ENCODE peak calls at places on chromosomes 13 and 19, in nine cellular contexts. C is cardiac fibroblast, K is AG04450, R is upper lobe of left lung, S is left ventricle myocardium inferior, T is heart right ventricle, D is nephron progenitor cell, I is RWPE2, P is endothelial cell. E is an unnamed sample.

GRCh38 chr19:14473073-14473790 is 1.9 kb downstream of the PTGER1 start:
- DNase-seq in D (no peak), S (no peak), R (peak; percentile 88), T (no peak), I (no peak), P (no peak), C (no peak), K (no peak), E (no peak)

GRCh38 chr19:49930483-49931011 is 1.2 kb upstream of the NUP62 start:
- DNase-seq in K (no peak), P (peak; percentile 9), R (no peak), C (peak; percentile 57), S (peak; percentile 34), D (peak; percentile 29), I (no peak), T (peak; percentile 49), E (no peak)

GRCh38 chr13:77305276-77305675 is 21.6 kb downstream of the MYCBP2 start:
- DNase-seq in D (no peak), C (peak; percentile 57), I (no peak), T (no peak), R (no peak), K (no peak), P (no peak), S (no peak), E (no peak)

GRCh38 chr13:30318026-30318425 is 10.7 kb upstream of the KATNAL1 start:
- DNase-seq in K (no peak), T (no peak), R (no peak), S (no peak), C (no peak), P (no peak), D (no peak), I (no peak), E (no peak)

GRCh38 chr19:46320559-46320958 is 23.7 kb downstream of the HIF3A start:
- DNase-seq in C (no peak), P (no peak), R (no peak), K (no peak), S (no peak), T (no peak), D (no peak), I (no peak), E (no peak)

GRCh38 chr19:3178377-3178972 is at the start of gene S1PR4:
- DNase-seq in C (no peak), T (no peak), S (no peak), R (no peak), D (no peak), I (no peak), P (no peak), K (no peak), E (peak; percentile 91)

GRCh38 chr19:35856546-35857149 is at the start of gene KIRREL2:
- DNase-seq in I (no peak), P (peak; percentile 52), S (no peak), D (peak; percentile 85), R (peak; percentile 88), C (no peak), T (no peak), K (no peak), E (no peak)

GRCh38 chr19:18588611-18589379 is at the start of gene REX1BD:
- DNase-seq in P (peak; percentile 85), C (peak; percentile 77), R (peak; percentile 95), I (peak; percentile 83), D (peak; percentile 90), S (peak; percentile 87), K (no peak), T (peak; percentile 89), E (no peak)

GRCh38 chr13:44191504-44192171 is 182.0 kb upstream of the SERP2 start:
- DNase-seq in T (no peak), C (peak; percentile 85), D (peak; percentile 10), K (no peak), S (no peak), P (peak; percentile 46), R (no peak), I (no peak), E (no peak)

GRCh38 chr19:752652-753517 is 2.0 kb downstream of the MISP start:
- DNase-seq in C (peak; percentile 92), I (peak; percentile 96), K (peak; percentile 69), S (no peak), T (no peak), R (peak; percentile 85), D (peak; percentile 37), P (no peak), E (no peak)

GRCh38 chr19:703651-704446 is 4.9 kb upstream of the PALM start:
- DNase-seq in T (peak; percentile 88), C (peak; percentile 51), K (no peak), R (peak; percentile 97), S (peak; percentile 77), P (peak; percentile 66), D (peak; percentile 95), I (no peak), E (no peak)

GRCh38 chr13:32669030-32669646 is 82.9 kb downstream of the PDS5B start:
- DNase-seq in C (peak; percentile 73), P (peak; percentile 18), S (no peak), T (no peak), K (no peak), D (no peak), R (no peak), I (no peak), E (no peak)

DNA sequence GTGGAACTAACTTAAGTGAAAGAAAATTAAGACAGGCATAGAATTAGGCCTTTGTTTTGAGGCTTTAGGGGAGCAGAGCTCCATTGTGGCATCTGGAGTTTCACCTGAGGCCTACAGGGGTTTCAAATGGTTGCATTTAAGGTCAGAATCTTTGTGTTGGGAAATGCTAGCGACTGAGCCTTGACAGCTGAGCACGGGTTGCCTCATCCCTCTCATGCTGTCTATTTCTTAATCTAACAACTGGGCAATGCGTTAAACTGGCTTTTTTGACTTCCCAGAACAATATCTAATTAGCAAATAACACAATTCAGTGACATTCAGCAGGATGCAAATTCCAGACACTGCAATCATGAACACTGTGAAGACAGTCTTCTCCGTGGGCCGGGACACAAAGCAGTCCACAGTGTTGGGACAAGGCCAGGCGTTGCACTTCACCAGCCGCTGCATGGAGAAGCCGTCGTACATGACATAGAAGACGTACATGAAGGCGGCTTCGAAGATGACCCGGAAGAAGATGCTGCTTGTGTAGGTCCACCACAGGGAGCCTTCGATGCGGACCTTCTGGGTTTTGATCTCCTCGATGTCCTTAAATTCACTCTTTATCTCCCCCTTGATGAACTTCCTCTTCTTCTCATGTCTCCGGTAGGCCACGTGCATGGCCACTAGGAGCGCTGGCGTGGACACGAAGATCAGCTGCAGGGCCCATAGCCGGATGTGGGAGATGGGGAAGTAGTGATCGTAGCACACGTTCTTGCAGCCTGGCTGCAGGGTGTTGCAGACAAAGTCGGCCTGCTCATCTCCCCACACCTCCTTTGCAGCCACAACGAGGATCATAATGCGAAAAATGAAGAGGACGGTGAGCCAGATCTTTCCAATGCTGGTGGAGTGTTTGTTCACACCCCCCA is 3.8 kb downstream of the GJB2 start:
- DNase-seq in C (no peak), P (no peak), R (no peak), I (no peak), S (no peak), D (no peak), T (no peak), K (no peak), E (no peak)
- TF ChIP-seq CTCF in C (no peak), P (peak; percentile 37), R (no peak), I (no peak), S (no peak), D (peak; percentile 9), T (no peak), K (peak; percentile 20), E (peak; percentile 30)

GRCh38 chr13:81927347-81927746 is 1586.4 kb upstream of the SPRY2 start:
- DNase-seq in D (no peak), T (no peak), K (no peak), R (no peak), C (no peak), P (no peak), S (no peak), I (no peak), E (no peak)

DNA sequence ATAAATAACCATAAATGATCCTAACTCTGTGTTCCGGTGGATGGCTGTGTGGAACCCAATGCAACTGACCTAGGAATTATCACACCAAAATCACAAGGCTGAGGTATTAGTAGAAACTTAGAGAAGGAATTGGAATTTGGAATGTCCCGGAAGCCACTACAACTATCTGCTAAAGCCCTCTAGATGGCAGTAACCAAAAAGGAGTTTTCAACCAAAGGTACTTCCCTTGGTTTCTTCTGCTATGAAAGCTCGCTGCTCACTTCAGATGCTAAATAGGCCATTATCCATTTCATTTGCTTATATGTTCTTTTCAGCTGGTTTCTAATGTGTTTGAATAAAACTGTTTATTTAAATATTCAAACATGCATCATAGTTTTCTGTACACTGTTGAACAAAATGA is 1589.1 kb upstream of the SPRY2 start:
- DNase-seq in K (no peak), C (peak; percentile 5), P (no peak), I (no peak), R (no peak), S (no peak), T (no peak), D (no peak), E (no peak)
- TF ChIP-seq CTCF in K (no peak), C (no peak), P (no peak), I (peak; percentile 63), R (no peak), S (peak; percentile 15), T (peak; percentile 37), D (peak; percentile 54), E (peak; percentile 80)

GRCh38 chr13:41426047-41426446 is 31.3 kb upstream of the RGCC start:
- DNase-seq in K (no peak), R (peak; percentile 51), C (no peak), D (no peak), T (no peak), S (no peak), I (no peak), P (no peak), E (no peak)

GRCh38 chr13:41427700-41428099 is 29.6 kb upstream of the RGCC start:
- DNase-seq in I (no peak), S (no peak), C (no peak), R (no peak), K (no peak), T (no peak), P (no peak), D (no peak), E (no peak)

DNA sequence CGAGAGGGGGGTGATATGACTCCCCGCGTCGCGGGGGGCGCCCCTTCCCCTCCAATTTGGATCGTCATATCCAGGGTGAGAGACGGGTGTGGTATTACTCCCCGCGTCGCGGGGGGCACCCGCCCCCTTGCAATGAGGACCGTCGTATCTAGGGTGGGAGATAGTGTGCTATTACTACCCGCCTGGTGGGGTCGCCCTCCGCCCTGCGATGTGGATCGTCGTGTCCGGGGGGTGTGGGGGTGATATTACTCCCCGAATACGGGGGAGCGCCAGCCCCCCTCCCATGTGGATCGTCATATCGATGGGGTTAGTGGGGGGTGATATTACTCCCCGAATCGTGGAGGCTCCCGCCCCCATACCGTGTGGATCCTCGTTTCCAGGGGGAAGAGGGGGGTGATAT is 29.2 kb upstream of the RGCC start:
- DNase-seq in C (no peak), K (no peak), T (peak; percentile 28), S (no peak), R (peak; percentile 82), D (peak; percentile 7), P (peak; percentile 16), I (no peak), E (no peak)
- TF ChIP-seq CTCF in C (peak; percentile 39), K (no peak), T (peak; percentile 51), S (peak; percentile 39), R (peak; percentile 47), D (peak; percentile 8), P (peak; percentile 35), I (peak; percentile 28), E (peak; percentile 46)

DNA sequence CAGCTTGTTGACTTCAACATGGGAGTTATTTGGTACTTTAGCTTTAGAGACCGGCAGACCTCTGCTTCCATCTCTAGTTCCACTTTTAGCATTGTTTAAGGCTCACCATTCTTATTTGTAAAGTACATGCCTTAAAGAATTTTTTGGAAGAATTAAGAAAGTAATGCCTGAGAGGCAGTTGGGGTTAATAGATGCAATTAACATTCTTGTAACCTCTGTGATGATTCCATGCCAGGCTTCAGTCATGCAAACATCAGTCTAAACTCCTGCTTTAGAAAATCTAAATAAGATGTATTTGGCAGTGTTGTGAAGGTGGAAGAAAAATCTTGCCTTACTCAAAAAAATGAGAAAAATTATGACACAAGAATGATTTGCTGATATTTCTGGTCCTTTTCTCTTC is 79.9 kb upstream of the UBAC2 start:
- DNase-seq in K (no peak), P (no peak), R (no peak), I (no peak), S (no peak), T (no peak), C (no peak), D (no peak), E (no peak)
- TF ChIP-seq CTCF in K (no peak), P (no peak), R (no peak), I (no peak), S (no peak), T (no peak), C (no peak), D (no peak), E (no peak)